ENCODE peak calls at places on chromosome 21, in eight cellular contexts. E is GM10248; P is AML-193; N is CD8-positive, alpha-beta memory T cell; Z is Daoy; S is stimulated activated CD4-positive, alpha-beta T cell treated with anti-CD3 and anti-CD28 coated beads, TNF-alpha, amount 100 ng/mL, for 1 hour; U is activated gamma-delta T cell treated with Interleukin-2 at 50 U/mL for 16 hours; D is M059J. F is an unnamed sample.

GRCh38 chr21:45088116-45088515 is 13.7 kb downstream of the ADARB1 start:
- DNase-seq in E (no peak), P (no peak), N (no peak), Z (no peak), S (no peak), U (no peak), D (no peak), F (no peak)

GRCh38 chr21:46459356-46460112 is 843 bp downstream of the DIP2A start:
- DNase-seq in E (no peak), P (peak), N (peak), Z (peak), S (no peak), U (no peak), D (peak), F (no peak)

GRCh38 chr21:35254752-35255138 is 205.6 kb upstream of the RUNX1 start:
- DNase-seq in E (no peak), P (no peak), N (no peak), Z (no peak), S (no peak), U (no peak), D (peak), F (no peak)

GRCh38 chr21:41931041-41931451 is 22.8 kb downstream of the C2CD2 start:
- DNase-seq in E (no peak), P (no peak), N (no peak), Z (no peak), S (no peak), U (no peak), D (no peak), F (no peak)

GRCh38 chr21:10272216-10272615 is 249.2 kb upstream of the TPTE start:
- DNase-seq in E (peak), P (no peak), N (no peak), Z (no peak), S (no peak), U (no peak), D (no peak), F (no peak)

GRCh38 chr21:16842716-16843115 is 670.1 kb upstream of the CXADR start:
- DNase-seq in E (no peak), P (no peak), N (no peak), Z (no peak), S (no peak), U (no peak), D (no peak), F (no peak)

GRCh38 chr21:26845066-26845749 is at the start of gene ADAMTS1:
- DNase-seq in E (no peak), P (no peak), N (no peak), Z (peak), S (no peak), U (no peak), D (peak), F (no peak)

GRCh38 chr21:30227633-30228404 is 11.9 kb upstream of the CLDN8 start:
- DNase-seq in E (no peak), P (no peak), N (no peak), Z (peak), S (no peak), U (no peak), D (peak), F (no peak)

GRCh38 chr21:21624674-21625073 is 626.5 kb downstream of the NCAM2 start:
- DNase-seq in E (no peak), P (no peak), N (no peak), Z (no peak), S (no peak), U (no peak), D (peak), F (no peak)

GRCh38 chr21:31622397-31622796 is 37.1 kb upstream of the SOD1 start:
- DNase-seq in E (no peak), P (no peak), N (no peak), Z (no peak), S (no peak), U (no peak), D (no peak), F (no peak)

GRCh38 chr21:44758141-44758561 is 43.5 kb downstream of the UBE2G2 start:
- DNase-seq in E (no peak), P (no peak), N (no peak), Z (no peak), S (no peak), U (no peak), D (no peak), F (no peak)

GRCh38 chr21:14361958-14362357 is 21.0 kb downstream of the HSPA13 start:
- DNase-seq in E (no peak), P (peak), N (no peak), Z (no peak), S (no peak), U (no peak), D (no peak), F (no peak)

GRCh38 chr21:31335957-31336738 is 7.9 kb downstream of the TIAM1 start:
- DNase-seq in E (no peak), P (no peak), N (no peak), Z (peak), S (no peak), U (no peak), D (peak), F (no peak)

GRCh38 chr21:40841524-40842196 is 5.3 kb downstream of the DSCAM start:
- DNase-seq in E (no peak), P (no peak), N (no peak), Z (peak), S (no peak), U (no peak), D (peak), F (no peak)

GRCh38 chr21:37758997-37759396 is 157.3 kb downstream of the KCNJ6 start:
- DNase-seq in E (peak), P (peak), N (no peak), Z (peak), S (no peak), U (no peak), D (peak), F (no peak)

GRCh38 chr21:32131960-32132359 is 146.9 kb downstream of the MIS18A start:
- DNase-seq in E (no peak), P (no peak), N (no peak), Z (peak), S (no peak), U (no peak), D (peak), F (no peak)

GRCh38 chr21:28487455-28488070 is 505.1 kb downstream of the LTN1 start:
- DNase-seq in E (no peak), P (no peak), N (no peak), Z (no peak), S (no peak), U (no peak), D (peak), F (no peak)

GRCh38 chr21:10430007-10430406 is 91.4 kb upstream of the TPTE start:
- DNase-seq in E (peak), P (no peak), N (no peak), Z (no peak), S (no peak), U (no peak), D (no peak), F (no peak)

GRCh38 chr21:43987509-43987908 is 24.6 kb upstream of the TRAPPC10 start:
- DNase-seq in E (no peak), P (no peak), N (no peak), Z (no peak), S (no peak), U (no peak), D (no peak), F (no peak)

GRCh38 chr21:37537391-37537996 is 170.9 kb downstream of the DYRK1A start:
- DNase-seq in E (no peak), P (no peak), N (no peak), Z (no peak), S (no peak), U (no peak), D (no peak), F (no peak)

GRCh38 chr21:40925481-40925880 is 78.5 kb upstream of the DSCAM start:
- DNase-seq in E (no peak), P (no peak), N (no peak), Z (no peak), S (no peak), U (no peak), D (no peak), F (no peak)

GRCh38 chr21:40548134-40548533 is 298.8 kb downstream of the DSCAM start:
- DNase-seq in E (no peak), P (no peak), N (no peak), Z (peak), S (no peak), U (no peak), D (no peak), F (no peak)

GRCh38 chr21:41973427-41973831 is 19.6 kb upstream of the C2CD2 start:
- DNase-seq in E (no peak), P (no peak), N (no peak), Z (no peak), S (no peak), U (no peak), D (no peak), F (no peak)

GRCh38 chr21:43269461-43269860 is 100.7 kb downstream of the CRYAA start:
- DNase-seq in E (peak), P (no peak), N (peak), Z (peak), S (no peak), U (peak), D (no peak), F (no peak)

GRCh38 chr21:34333150-34333739 is 30.6 kb upstream of the KCNE2 start:
- DNase-seq in E (no peak), P (no peak), N (no peak), Z (peak), S (no peak), U (no peak), D (peak), F (no peak)

GRCh38 chr21:39525129-39525528 is 73.4 kb downstream of the SH3BGR start:
- DNase-seq in E (no peak), P (no peak), N (no peak), Z (no peak), S (no peak), U (no peak), D (no peak), F (no peak)

GRCh38 chr21:14585122-14585521 is 39.0 kb upstream of the SAMSN1 start:
- DNase-seq in E (no peak), P (peak), N (no peak), Z (no peak), S (no peak), U (no peak), D (no peak), F (no peak)

GRCh38 chr21:36693144-36694040 is 5.5 kb upstream of the SIM2 start:
- DNase-seq in E (peak), P (no peak), N (no peak), Z (peak), S (no peak), U (no peak), D (no peak), F (no peak)

GRCh38 chr21:18387994-18388393 is 15.6 kb downstream of the TMPRSS15 start:
- DNase-seq in E (no peak), P (no peak), N (no peak), Z (no peak), S (no peak), U (no peak), D (no peak), F (no peak)

GRCh38 chr21:32712043-32712442 is 15.8 kb downstream of the SYNJ1 start:
- DNase-seq in E (peak), P (no peak), N (no peak), Z (no peak), S (no peak), U (no peak), D (peak), F (peak)

F was measured in GM12864.